ENCODE peak calls at places on chromosomes 12 and 14, in four cellular contexts. T is A549, Q is GM12878, J is heart left ventricle. H is an unnamed sample.

GRCh38 chr14:72169521-72169920 is 237.3 kb downstream of the RGS6 start:
- DNase-seq in Q (no peak), T (no peak), J (no peak), H (peak; percentile 5)

GRCh38 chr14:77099425-77100167 is 1.5 kb downstream of the CIPC start:
- DNase-seq in J (no peak), Q (no peak), T (no peak), H (no peak)

GRCh38 chr12:6696690-6697583 is 3.7 kb downstream of the PIANP start:
- DNase-seq in J (no peak), T (no peak), Q (peak; percentile 42), H (no peak)

GRCh38 chr12:4024701-4025419 is 151.7 kb upstream of the PARP11 start:
- DNase-seq in Q (no peak), T (no peak), J (no peak), H (no peak)

GRCh38 chr14:99271951-99272668 is at the start of gene BCL11B:
- DNase-seq in T (peak; percentile 86), J (peak; percentile 74), Q (peak; percentile 24), H (peak; percentile 51)

GRCh38 chr12:68785358-68785757 is 22.6 kb upstream of the MDM2 start:
- DNase-seq in J (no peak), Q (no peak), T (no peak), H (no peak)

GRCh38 chr14:37792124-37792523 is 196.7 kb downstream of the TTC6 start:
- DNase-seq in Q (no peak), T (no peak), J (no peak), H (no peak)

GRCh38 chr14:37594238-37594915 is 672 bp downstream of the FOXA1 start:
- DNase-seq in J (no peak), T (peak; percentile 75), Q (no peak), H (peak; percentile 89)

GRCh38 chr12:591571-592505 is 71.4 kb downstream of the NINJ2 start:
- DNase-seq in Q (no peak), J (peak; percentile 91), T (no peak), H (no peak)

GRCh38 chr12:69026341-69026740 is 93.4 kb upstream of the CPM start:
- DNase-seq in J (no peak), T (no peak), Q (no peak), H (no peak)

GRCh38 chr12:45336331-45336730 is 120.4 kb downstream of the ANO6 start:
- DNase-seq in Q (no peak), J (no peak), T (no peak), H (no peak)

GRCh38 chr14:53432378-53432802 is 279.3 kb upstream of the DDHD1 start:
- DNase-seq in J (no peak), T (peak; percentile 47), Q (no peak), H (peak; percentile 77)

GRCh38 chr14:94897092-94897491 is 127.2 kb upstream of the GSC start:
- DNase-seq in J (no peak), Q (no peak), T (no peak), H (no peak)

GRCh38 chr14:93023802-93024434 is 91.8 kb downstream of the ITPK1 start:
- DNase-seq in T (no peak), Q (no peak), J (no peak), H (no peak)

GRCh38 chr12:4985820-4986219 is 57.9 kb upstream of the KCNA5 start:
- DNase-seq in J (no peak), T (no peak), Q (peak; percentile 33), H (no peak)

GRCh38 chr12:26721800-26722199 is 111.2 kb downstream of the ITPR2 start:
- DNase-seq in Q (no peak), T (peak; percentile 5), J (no peak), H (no peak)

GRCh38 chr14:87411370-87411769 is 581.6 kb downstream of the GALC start:
- DNase-seq in J (no peak), Q (no peak), T (no peak), H (no peak)

GRCh38 chr12:62438098-62438692 is 28.4 kb upstream of the MON2 start:
- DNase-seq in Q (peak; percentile 11), T (peak; percentile 41), J (no peak), H (peak; percentile 44)

GRCh38 chr14:52950898-52951729 is at the start of gene FERMT2:
- DNase-seq in Q (no peak), J (peak; percentile 92), T (peak; percentile 78), H (peak; percentile 96)

GRCh38 chr12:120879102-120879501 is 25.1 kb downstream of the SPPL3 start:
- DNase-seq in Q (no peak), T (no peak), J (no peak), H (no peak)

GRCh38 chr12:1798734-1799067 is 21.7 kb upstream of the LRTM2 start:
- DNase-seq in J (no peak), T (no peak), Q (no peak), H (no peak)

GRCh38 chr12:82437744-82438143 is 79.4 kb downstream of the METTL25 start:
- DNase-seq in Q (no peak), T (no peak), J (no peak), H (no peak)

GRCh38 chr12:93106910-93107309 is 177.8 kb upstream of the EEA1 start:
- DNase-seq in J (no peak), T (no peak), Q (no peak), H (no peak)

GRCh38 chr14:77031680-77032482 is 3.4 kb upstream of the IRF2BPL start:
- DNase-seq in Q (no peak), T (no peak), J (no peak), H (no peak)

GRCh38 chr12:67747869-67748760 is 99.6 kb downstream of the DYRK2 start:
- DNase-seq in T (peak; percentile 15), J (no peak), Q (no peak), H (peak; percentile 54)

GRCh38 chr14:77761205-77761931 is 412 bp upstream of the SNW1 start:
- DNase-seq in T (peak; percentile 58), Q (peak; percentile 84), J (no peak), H (peak; percentile 50)

GRCh38 chr12:27190761-27191160 is 53.3 kb upstream of the STK38L start:
- DNase-seq in T (no peak), J (no peak), Q (no peak), H (no peak)

GRCh38 chr14:42112108-42112507 is 505.4 kb downstream of the LRFN5 start:
- DNase-seq in J (no peak), Q (no peak), T (no peak), H (no peak)

GRCh38 chr12:9692909-9693308 is 23.4 kb downstream of the CLEC2D start:
- DNase-seq in J (no peak), T (no peak), Q (no peak), H (no peak)

GRCh38 chr12:64893961-64894360 is 69.5 kb downstream of the TBC1D30 start:
- DNase-seq in J (no peak), T (no peak), Q (no peak), H (no peak)

GRCh38 chr12:111578276-111578970 is 20.7 kb downstream of the ATXN2 start:
- DNase-seq in T (peak; percentile 64), J (no peak), Q (no peak), H (no peak)

GRCh38 chr12:65508281-65509035 is 230.0 kb downstream of the MSRB3 start:
- DNase-seq in T (no peak), J (no peak), Q (no peak), H (no peak)

GRCh38 chr12:569091-569676 is 94.1 kb downstream of the NINJ2 start:
- DNase-seq in J (no peak), T (no peak), Q (no peak), H (no peak)

GRCh38 chr12:3158851-3159465 is 81.8 kb downstream of the TSPAN9 start:
- DNase-seq in Q (no peak), J (no peak), T (no peak), H (no peak)

GRCh38 chr12:20629414-20630156 is 65.5 kb upstream of the SLCO1C1 start:
- DNase-seq in J (no peak), T (peak; percentile 61), Q (no peak), H (no peak)

GRCh38 chr12:29807125-29807524 is 23.4 kb upstream of the TMTC1 start:
- DNase-seq in Q (no peak), J (no peak), T (no peak), H (no peak)

GRCh38 chr14:91839754-91840153 is 27.6 kb downstream of the TC2N start:
- DNase-seq in Q (no peak), J (no peak), T (no peak), H (no peak)

GRCh38 chr14:102189858-102190257 is 50.2 kb downstream of the WDR20 start:
- DNase-seq in Q (no peak), T (no peak), J (no peak), H (no peak)

GRCh38 chr14:102187044-102187443 is 47.3 kb downstream of the WDR20 start:
- DNase-seq in T (peak; percentile 25), J (no peak), Q (no peak), H (no peak)

GRCh38 chr14:102187583-102188001 is 47.9 kb downstream of the WDR20 start:
- DNase-seq in T (no peak), Q (no peak), J (no peak), H (no peak)

GRCh38 chr14:102185360-102185759 is 45.7 kb downstream of the WDR20 start:
- DNase-seq in Q (no peak), J (no peak), T (peak; percentile 82), H (no peak)

GRCh38 chr14:102188187-102188586 is 48.5 kb downstream of the WDR20 start:
- DNase-seq in Q (no peak), T (no peak), J (no peak), H (no peak)
- H3K4me1 ChIP-seq in Q (peaks cover 4% of the 10 kb centered on the region), T (peaks cover 54% of the 10 kb centered on the region), J (peaks cover 40% of the 10 kb centered on the region), H (peaks cover 17% of the 10 kb centered on the region)

GRCh38 chr12:105233045-105233905 is 2.7 kb downstream of the APPL2 start:
- DNase-seq in J (no peak), Q (no peak), T (no peak), H (no peak)

GRCh38 chr12:105235747-105236476 is at the start of gene APPL2:
- DNase-seq in T (peak; percentile 97), Q (peak; percentile 24), J (peak; percentile 97), H (peak; percentile 90)

GRCh38 chr12:105231396-105231795 is 4.6 kb downstream of the APPL2 start:
- DNase-seq in Q (no peak), T (no peak), J (no peak), H (peak; percentile 60)

GRCh38 chr12:105235299-105235746 is 651 bp downstream of the APPL2 start:
- DNase-seq in T (peak; percentile 13), Q (no peak), J (no peak), H (no peak)

DNA sequence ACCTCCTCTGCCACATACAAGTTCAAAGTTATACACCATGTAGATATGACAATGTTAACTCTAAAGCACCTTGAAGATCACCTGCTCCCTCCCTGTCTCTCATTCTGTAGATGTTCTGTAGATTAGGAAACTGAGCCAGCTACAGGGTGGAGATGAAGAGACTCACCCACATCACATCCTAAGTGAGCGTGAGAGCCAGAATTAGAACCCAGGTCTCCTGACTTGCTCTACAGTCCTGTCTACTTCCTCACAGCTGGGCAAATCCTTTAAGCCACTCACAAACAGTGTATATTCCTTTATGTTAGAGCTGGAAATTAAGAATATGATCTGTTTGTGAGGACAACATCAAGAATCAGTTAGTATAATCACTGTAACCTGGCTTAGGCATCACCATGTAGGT is 1.8 kb downstream of the APPL2 start:
- DNase-seq in J (no peak), Q (no peak), T (no peak), H (no peak)
- H3K4me3 ChIP-seq in J (peak overlapping the region; percentile 72), Q (peak overlapping the region; percentile 87), T (no peak overlapping the region), H (peak overlapping the region; percentile 50)

GRCh38 chr14:63483315-63483714 is 59.9 kb downstream of the PPP2R5E start:
- DNase-seq in J (no peak), T (no peak), Q (no peak), H (no peak)
- TF ChIP-seq CTCF in J (no peak), T (no peak), Q (no peak), H (no peak)

DNA sequence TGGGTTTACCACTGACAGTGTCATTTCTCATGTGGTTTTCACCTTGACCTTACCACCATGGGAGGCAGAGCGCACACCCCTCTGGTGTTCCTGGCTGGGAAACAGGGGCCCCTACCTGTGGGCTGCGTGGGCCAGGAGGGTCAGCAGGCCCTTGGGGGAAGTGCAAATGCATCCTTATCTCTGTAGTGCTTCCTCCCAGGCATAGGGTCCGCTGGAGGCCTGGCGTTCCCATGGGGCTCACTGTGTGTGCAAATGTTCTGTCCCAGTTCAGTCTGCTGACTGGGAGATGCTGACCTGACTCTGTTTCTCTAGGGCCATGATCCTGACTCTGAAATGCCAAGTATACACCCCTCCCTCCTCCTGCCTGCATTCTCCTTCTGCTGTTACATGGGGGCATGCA is 81.3 kb downstream of the SLC25A47 start:
- DNase-seq in T (no peak), Q (no peak), J (no peak), H (no peak)
- H3K4me1 ChIP-seq in T (peaks cover 56% of the 10 kb centered on the region), Q (no peaks in the 10 kb centered on the region), J (peaks cover 28% of the 10 kb centered on the region), H (no peaks in the 10 kb centered on the region)